ENCODE peak calls at places on chromosomes 2 and 18, in six cellular contexts. X is esophagus squamous epithelium, U is osteoblast, E is IMR-90, R is colonic mucosa, O is pancreas. Y is an unnamed sample.

GRCh38 chr2:54360055-54360792 is 95.9 kb upstream of the SPTBN1 start:
- DNase-seq in E (peak; percentile 67), U (peak; percentile 50), R (no peak), O (peak; percentile 12), X (no peak), Y (no peak)

GRCh38 chr2:22885245-22885644 is 499.7 kb upstream of the KLHL29 start:
- DNase-seq in U (no peak), X (no peak), R (no peak), O (no peak), E (no peak), Y (no peak)

GRCh38 chr2:7780345-7780744 is 863.1 kb downstream of the RNF144A start:
- DNase-seq in R (no peak), U (no peak), E (no peak), O (no peak), X (no peak), Y (no peak)

GRCh38 chr2:228841877-228842276 is 429.2 kb downstream of the PID1 start:
- DNase-seq in O (no peak), E (no peak), R (no peak), U (no peak), X (no peak), Y (no peak)

GRCh38 chr2:3692375-3692774 is 11.0 kb upstream of the DCDC2C start:
- DNase-seq in O (no peak), X (no peak), E (peak; percentile 31), U (peak; percentile 84), R (no peak), Y (no peak)

GRCh38 chr2:193250389-193250788 is 1055.7 kb upstream of the TMEFF2 start:
- DNase-seq in O (no peak), R (no peak), E (no peak), U (no peak), X (no peak), Y (no peak)

GRCh38 chr2:36376319-36376765 is 20.8 kb downstream of the CRIM1 start:
- DNase-seq in U (no peak), E (peak; percentile 60), R (peak; percentile 90), O (peak; percentile 49), X (no peak), Y (no peak)

GRCh38 chr2:12167525-12168317 is 421.3 kb downstream of the LPIN1 start:
- DNase-seq in U (no peak), O (no peak), E (no peak), X (no peak), R (no peak), Y (no peak)

GRCh38 chr2:224429441-224429810 is 27.5 kb upstream of the FAM124B start:
- DNase-seq in U (no peak), E (no peak), X (no peak), O (no peak), R (no peak), Y (no peak)
- H3K27ac ChIP-seq in U (no peak overlapping the region), E (no peak overlapping the region), X (no peak overlapping the region), O (no peak overlapping the region), R (no peak overlapping the region), Y (no peak overlapping the region)

GRCh38 chr2:31079665-31080064 is 58.6 kb downstream of the GALNT14 start:
- DNase-seq in E (no peak), O (no peak), R (no peak), X (no peak), U (no peak), Y (no peak)
- H3K27ac ChIP-seq in E (no peak overlapping the region), O (no peak overlapping the region), R (no peak overlapping the region), X (no peak overlapping the region), U (no peak overlapping the region), Y (no peak overlapping the region)

GRCh38 chr2:240687741-240688562 is 3.7 kb upstream of the AQP12A start:
- DNase-seq in R (no peak), E (no peak), U (peak; percentile 46), X (no peak), O (no peak), Y (no peak)
- H3K27ac ChIP-seq in R (no peak overlapping the region), E (no peak overlapping the region), U (no peak overlapping the region), X (no peak overlapping the region), O (peak overlapping the region; percentile 74), Y (no peak overlapping the region)

GRCh38 chr2:226772389-226773179 is 27.0 kb downstream of the IRS1 start:
- DNase-seq in O (no peak), U (no peak), R (no peak), E (peak; percentile 69), X (no peak), Y (peak; percentile 36)
- H3K27ac ChIP-seq in O (peak overlapping the region; percentile 36), U (peak overlapping the region; percentile 62), R (peak overlapping the region; percentile 56), E (no peak overlapping the region), X (no peak overlapping the region), Y (no peak overlapping the region)

GRCh38 chr2:15812187-15812830 is 128.0 kb upstream of the MYCN start:
- DNase-seq in O (no peak), X (no peak), R (no peak), U (no peak), E (no peak), Y (no peak)

GRCh38 chr2:15808980-15809379 is 131.4 kb upstream of the MYCN start:
- DNase-seq in X (no peak), U (no peak), O (no peak), R (no peak), E (no peak), Y (no peak)

GRCh38 chr2:15811367-15811766 is 129.0 kb upstream of the MYCN start:
- DNase-seq in O (no peak), X (no peak), R (no peak), E (no peak), U (no peak), Y (no peak)

GRCh38 chr2:15809504-15809903 is 130.8 kb upstream of the MYCN start:
- DNase-seq in R (no peak), U (no peak), E (no peak), X (no peak), O (no peak), Y (no peak)

GRCh38 chr2:15810451-15811150 is 129.7 kb upstream of the MYCN start:
- DNase-seq in U (no peak), O (no peak), E (no peak), R (no peak), X (no peak), Y (no peak)
- H3K27ac ChIP-seq in U (no peak overlapping the region), O (no peak overlapping the region), E (no peak overlapping the region), R (no peak overlapping the region), X (no peak overlapping the region), Y (no peak overlapping the region)

DNA sequence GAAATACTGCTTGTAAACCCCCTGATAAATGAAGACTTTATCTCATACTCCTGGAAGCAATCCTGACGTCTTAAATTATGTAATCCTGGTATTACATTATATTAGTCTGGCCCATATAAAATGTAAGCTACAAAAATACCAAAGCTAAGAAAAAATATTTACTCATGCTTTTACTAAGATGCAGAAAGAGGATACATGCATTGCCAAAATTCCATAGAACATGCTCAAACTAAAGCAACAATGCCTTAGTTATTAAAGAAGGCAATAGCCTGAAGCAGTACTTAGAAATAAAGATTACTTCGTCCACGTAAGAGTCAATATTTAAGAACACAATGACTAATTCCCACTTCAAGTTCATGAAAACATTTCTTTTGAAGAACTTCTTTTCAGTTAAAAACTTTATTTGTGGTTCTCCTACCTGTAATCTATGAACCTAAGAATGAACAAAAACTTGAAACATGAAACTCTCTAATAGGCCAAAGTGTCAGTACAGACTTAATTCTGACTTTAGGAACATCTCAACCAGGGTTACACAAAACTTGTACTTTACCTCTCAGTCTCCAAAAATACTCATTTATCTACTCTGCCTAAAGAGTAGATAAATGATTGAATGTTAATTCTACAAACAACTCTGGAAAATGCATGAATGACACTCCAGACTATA is 117.3 kb downstream of the THADA start:
- DNase-seq in R (no peak), X (no peak), U (peak; percentile 32), E (peak; percentile 43), O (no peak), Y (no peak)
- H3K27ac ChIP-seq in R (no peak overlapping the region), X (no peak overlapping the region), U (no peak overlapping the region), E (no peak overlapping the region), O (no peak overlapping the region), Y (no peak overlapping the region)

GRCh38 chr2:119261498-119262225 is 38.0 kb downstream of the STEAP3 start:
- DNase-seq in U (peak; percentile 73), O (no peak), X (no peak), R (no peak), E (no peak), Y (no peak)

GRCh38 chr2:119257198-119257597 is 33.6 kb downstream of the STEAP3 start:
- DNase-seq in X (no peak), R (no peak), E (no peak), U (no peak), O (no peak), Y (no peak)

GRCh38 chr2:119260636-119261497 is 37.2 kb downstream of the STEAP3 start:
- DNase-seq in X (no peak), U (peak; percentile 52), E (peak; percentile 12), R (no peak), O (no peak), Y (no peak)

GRCh38 chr2:119256574-119256921 is 32.9 kb downstream of the STEAP3 start:
- DNase-seq in O (no peak), E (no peak), R (no peak), X (no peak), U (no peak), Y (no peak)

GRCh38 chr2:119259296-119259860 is 35.7 kb downstream of the STEAP3 start:
- DNase-seq in R (no peak), X (no peak), U (peak; percentile 42), O (no peak), E (no peak), Y (no peak)
- H3K27ac ChIP-seq in R (no peak overlapping the region), X (no peak overlapping the region), U (no peak overlapping the region), O (no peak overlapping the region), E (no peak overlapping the region), Y (no peak overlapping the region)

GRCh38 chr2:219344756-219345458 is 12.4 kb upstream of the RESP18 start:
- DNase-seq in R (peak; percentile 28), X (no peak), E (peak; percentile 12), O (no peak), U (peak; percentile 62), Y (no peak)
- H3K27ac ChIP-seq in R (no peak overlapping the region), X (no peak overlapping the region), E (no peak overlapping the region), O (no peak overlapping the region), U (no peak overlapping the region), Y (no peak overlapping the region)

DNA sequence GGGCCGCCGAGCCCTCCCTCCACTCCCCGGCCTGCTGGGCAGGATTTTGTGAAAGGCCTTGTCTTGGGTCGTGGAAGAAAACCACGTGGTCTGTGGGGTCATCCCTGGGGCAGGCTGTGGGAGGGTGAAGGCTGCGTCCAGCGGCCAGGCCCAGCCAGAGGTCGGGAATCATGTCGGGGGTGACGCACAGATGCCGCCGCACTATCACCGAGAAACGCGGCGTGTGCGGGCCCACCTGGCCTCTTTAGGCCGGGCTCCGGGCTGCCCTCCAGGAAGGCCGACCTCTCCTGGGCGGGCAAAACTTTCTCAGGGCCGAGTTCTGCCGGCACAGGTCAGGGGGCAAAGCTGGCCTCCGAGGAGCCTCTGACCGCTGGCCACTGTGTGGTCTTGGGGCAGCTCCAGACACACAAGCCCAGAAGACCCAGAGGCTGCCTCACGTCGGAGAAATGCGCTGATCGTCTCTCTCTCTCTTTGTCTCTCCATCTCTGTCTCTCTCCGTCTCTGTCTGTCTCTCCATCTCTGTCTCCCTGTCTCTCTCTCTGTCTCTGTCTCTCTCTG is 28.4 kb downstream of the NFATC1 start:
- DNase-seq in E (no peak), R (no peak), U (no peak), O (no peak), X (no peak), Y (no peak)
- H3K27ac ChIP-seq in E (no peak overlapping the region), R (no peak overlapping the region), U (no peak overlapping the region), O (no peak overlapping the region), X (peak overlapping the region; percentile 0), Y (no peak overlapping the region)

DNA sequence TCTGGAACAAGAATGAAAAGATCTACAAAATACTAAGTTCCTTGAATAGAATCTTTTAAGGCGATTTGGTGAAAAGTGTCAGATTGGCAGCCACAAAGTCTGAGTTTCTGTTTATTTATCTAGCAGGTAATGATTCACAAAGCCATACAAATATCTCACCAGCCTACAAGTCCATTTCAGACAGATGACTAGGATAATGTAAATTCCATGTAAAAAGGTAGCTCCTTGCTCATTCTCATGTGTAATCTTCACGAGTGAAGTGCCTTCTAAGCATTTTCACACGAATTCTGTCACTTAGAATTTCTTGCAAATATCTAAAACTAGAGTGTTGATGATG is 221.8 kb upstream of the RBBP8 start:
- DNase-seq in E (no peak), R (no peak), O (no peak), U (no peak), X (no peak), Y (no peak)
- H3K27ac ChIP-seq in E (no peak overlapping the region), R (peak overlapping the region; percentile 46), O (peak overlapping the region; percentile 73), U (peak overlapping the region; percentile 93), X (peak overlapping the region; percentile 36), Y (no peak overlapping the region)

Y was measured in CD8-positive, alpha-beta memory T cell.